ENCODE peak calls at places on chromosomes 2 and 18, in six cellular contexts. T is AG20443, F is HTR-8/SVneo, D is ureter, H is T-helper 1 cell, J is HL-60. V is an unnamed sample.
A peak's percentile ranks its signal among the peaks of the same experiment; 100 is the strongest.

GRCh38 chr18:79576686-79577351 is 102.8 kb upstream of the CTDP1 start:
- DNase-seq in T (no peak), F (no peak), D (peak; percentile 63), H (no peak), J (no peak), V (peak; percentile 69)

GRCh38 chr2:234570476-234570875 is 73.6 kb upstream of the ARL4C start:
- DNase-seq in T (no peak), F (no peak), D (no peak), H (no peak), J (no peak), V (no peak)

GRCh38 chr18:79917351-79918088 is 33.9 kb downstream of the SLC66A2 start:
- DNase-seq in T (no peak), F (no peak), D (peak; percentile 24), H (no peak), J (no peak), V (no peak)

GRCh38 chr2:182866095-182866460 is 359 bp downstream of the FRZB start:
- DNase-seq in T (peak; percentile 26), F (no peak), D (no peak), H (no peak), J (no peak), V (no peak)

GRCh38 chr2:167637726-167638125 is 609.7 kb downstream of the STK39 start:
- DNase-seq in T (no peak), F (no peak), D (no peak), H (no peak), J (no peak), V (no peak)

GRCh38 chr2:181063696-181064095 is 83.3 kb downstream of the UBE2E3 start:
- DNase-seq in T (no peak), F (no peak), D (no peak), H (no peak), J (no peak), V (no peak)

GRCh38 chr2:27075219-27075871 is 3.1 kb upstream of the EMILIN1 start:
- DNase-seq in T (no peak), F (no peak), D (no peak), H (peak; percentile 49), J (peak; percentile 88), V (peak; percentile 11)

GRCh38 chr2:116435648-116436047 is 1378.8 kb upstream of the DDX18 start:
- DNase-seq in T (no peak), F (no peak), D (no peak), H (no peak), J (no peak), V (no peak)

GRCh38 chr2:20611077-20611843 is 39.6 kb downstream of the HS1BP3 start:
- DNase-seq in T (peak; percentile 78), F (no peak), D (peak; percentile 79), H (no peak), J (no peak), V (no peak)

GRCh38 chr2:2280483-2280882 is 50.6 kb downstream of the MYT1L start:
- DNase-seq in T (no peak), F (no peak), D (no peak), H (no peak), J (no peak), V (no peak)

GRCh38 chr2:43238176-43238575 is 11.8 kb upstream of the ZFP36L2 start:
- DNase-seq in T (no peak), F (no peak), D (no peak), H (no peak), J (no peak), V (no peak)

GRCh38 chr18:32918692-32919250 is 145.9 kb upstream of the KLHL14 start:
- DNase-seq in T (no peak), F (no peak), D (no peak), H (no peak), J (no peak), V (no peak)

GRCh38 chr2:157184161-157184910 is 73.2 kb upstream of the GALNT5 start:
- DNase-seq in T (no peak), F (no peak), D (no peak), H (no peak), J (no peak), V (no peak)

GRCh38 chr18:6406910-6407470 is 7.7 kb downstream of the L3MBTL4 start:
- DNase-seq in T (no peak), F (no peak), D (no peak), H (no peak), J (no peak), V (no peak)

GRCh38 chr18:2572144-2572682 is 856 bp downstream of the NDC80 start:
- DNase-seq in T (no peak), F (no peak), D (no peak), H (no peak), J (peak; percentile 18), V (no peak)

GRCh38 chr18:58866261-58867232 is 1.9 kb downstream of the ZNF532 start:
- DNase-seq in T (no peak), F (no peak), D (no peak), H (no peak), J (no peak), V (no peak)

GRCh38 chr2:12663306-12664037 is 53.3 kb upstream of the TRIB2 start:
- DNase-seq in T (no peak), F (no peak), D (no peak), H (no peak), J (no peak), V (no peak)

GRCh38 chr2:158740127-158740526 is 55.0 kb upstream of the DAPL1 start:
- DNase-seq in T (no peak), F (no peak), D (no peak), H (no peak), J (no peak), V (no peak)

GRCh38 chr2:36530178-36530982 is 67.6 kb downstream of the FEZ2 start:
- DNase-seq in T (peak; percentile 47), F (no peak), D (no peak), H (no peak), J (no peak), V (no peak)

GRCh38 chr2:189347540-189347939 is 93.7 kb upstream of the WDR75 start:
- DNase-seq in T (peak; percentile 79), F (peak; percentile 78), D (no peak), H (peak; percentile 5), J (no peak), V (no peak)

GRCh38 chr2:208064220-208064951 is 39.1 kb upstream of the PLEKHM3 start:
- DNase-seq in T (peak; percentile 88), F (peak; percentile 64), D (no peak), H (no peak), J (peak; percentile 41), V (no peak)

GRCh38 chr2:122683018-122683417 is 927.6 kb downstream of the TSN start:
- DNase-seq in T (no peak), F (no peak), D (no peak), H (no peak), J (no peak), V (no peak)

GRCh38 chr2:105460048-105460732 is 61.3 kb upstream of the FHL2 start:
- DNase-seq in T (no peak), F (no peak), D (no peak), H (no peak), J (no peak), V (no peak)

GRCh38 chr2:69298862-69299261 is 88.2 kb downstream of the GFPT1 start:
- DNase-seq in T (peak; percentile 53), F (peak; percentile 30), D (no peak), H (no peak), J (no peak), V (no peak)

GRCh38 chr2:240291940-240292574 is 143.4 kb upstream of the GPC1 start:
- DNase-seq in T (no peak), F (no peak), D (no peak), H (no peak), J (no peak), V (no peak)

GRCh38 chr2:45406626-45407025 is 204.4 kb downstream of the SRBD1 start:
- DNase-seq in T (no peak), F (no peak), D (no peak), H (no peak), J (no peak), V (no peak)

GRCh38 chr2:164651361-164651760 is 30.1 kb upstream of the GRB14 start:
- DNase-seq in T (no peak), F (no peak), D (no peak), H (no peak), J (no peak), V (no peak)

GRCh38 chr2:71496156-71496770 is 42.9 kb downstream of the DYSF start:
- DNase-seq in T (no peak), F (no peak), D (no peak), H (no peak), J (no peak), V (no peak)

GRCh38 chr2:36710858-36711520 is 14.5 kb downstream of the VIT start:
- DNase-seq in T (no peak), F (no peak), D (no peak), H (no peak), J (no peak), V (no peak)

GRCh38 chr2:126175222-126175621 is 480.7 kb upstream of the GYPC start:
- DNase-seq in T (no peak), F (no peak), D (no peak), H (no peak), J (no peak), V (no peak)

GRCh38 chr2:29228276-29228675 is 113.1 kb downstream of the CLIP4 start:
- DNase-seq in T (no peak), F (no peak), D (no peak), H (no peak), J (no peak), V (no peak)

GRCh38 chr2:21317131-21317530 is 193.4 kb downstream of the TDRD15 start:
- DNase-seq in T (no peak), F (peak; percentile 10), D (no peak), H (no peak), J (peak; percentile 39), V (peak; percentile 30)

GRCh38 chr2:239502430-239503221 is 101.8 kb upstream of the HDAC4 start:
- DNase-seq in T (no peak), F (no peak), D (no peak), H (no peak), J (no peak), V (peak; percentile 24)

GRCh38 chr2:96842600-96842999 is 1.2 kb downstream of the ANKRD23 start:
- DNase-seq in T (no peak), F (no peak), D (no peak), H (no peak), J (no peak), V (no peak)

GRCh38 chr18:47420130-47420529 is 168.7 kb upstream of the SKOR2 start:
- DNase-seq in T (no peak), F (no peak), D (no peak), H (no peak), J (peak; percentile 9), V (no peak)

GRCh38 chr18:59325965-59326364 is 7.5 kb upstream of the CPLX4 start:
- DNase-seq in T (no peak), F (no peak), D (no peak), H (no peak), J (no peak), V (no peak)

GRCh38 chr2:172596776-172597175 is 40.9 kb downstream of the PDK1 start:
- DNase-seq in T (no peak), F (no peak), D (no peak), H (no peak), J (no peak), V (no peak)

GRCh38 chr2:62292190-62292589 is 96.3 kb downstream of the B3GNT2 start:
- DNase-seq in T (no peak), F (no peak), D (no peak), H (no peak), J (no peak), V (peak; percentile 46)

GRCh38 chr2:240169486-240170353 is 29.3 kb upstream of the OTOS start:
- DNase-seq in T (no peak), F (no peak), D (no peak), H (no peak), J (no peak), V (no peak)

GRCh38 chr18:31424383-31424988 is 23.1 kb upstream of the DSG3 start:
- DNase-seq in T (no peak), F (peak; percentile 28), D (no peak), H (no peak), J (peak; percentile 22), V (no peak)